ENCODE peak calls at places on chromosomes 12 and 14, in six cellular contexts. P, W, Y, U, H and A are unnamed samples.

GRCh38 chr12:122336015-122336946 is 70.0 kb upstream of the VPS33A start:
- DNase-seq in Y (peak), P (peak), W (peak), H (peak), U (no peak), A (peak)

GRCh38 chr14:103627073-103628025 is 1.7 kb upstream of the KLC1 start:
- DNase-seq in Y (no peak), W (no peak), P (no peak), H (no peak), U (no peak), A (no peak)

GRCh38 chr12:39619316-39619659 is 315 bp downstream of the ABCD2 start:
- DNase-seq in U (no peak), P (no peak), Y (no peak), H (no peak), W (no peak), A (no peak)

GRCh38 chr12:75120202-75120774 is 89.4 kb downstream of the KCNC2 start:
- DNase-seq in P (no peak), H (no peak), W (no peak), Y (no peak), U (no peak), A (no peak)

GRCh38 chr14:20112321-20112720 is 1.8 kb downstream of the OR4K17 start:
- DNase-seq in H (no peak), Y (no peak), P (no peak), W (no peak), U (no peak), A (no peak)

GRCh38 chr12:119699199-119699765 is 31.3 kb downstream of the PRKAB1 start:
- DNase-seq in U (no peak), Y (no peak), H (no peak), P (no peak), W (no peak), A (no peak)

GRCh38 chr12:128808651-128809050 is 15.1 kb downstream of the SLC15A4 start:
- DNase-seq in Y (no peak), P (no peak), U (no peak), H (no peak), W (no peak), A (no peak)

GRCh38 chr12:21476949-21477348 is 24.5 kb downstream of the RECQL start:
- DNase-seq in H (no peak), U (no peak), W (no peak), P (no peak), Y (no peak), A (no peak)

GRCh38 chr12:92505373-92506340 is 197.1 kb upstream of the PLEKHG7 start:
- DNase-seq in Y (no peak), W (peak), H (peak), U (peak), P (no peak), A (no peak)

GRCh38 chr14:85487215-85487614 is 42.7 kb upstream of the FLRT2 start:
- DNase-seq in U (no peak), H (no peak), P (no peak), W (no peak), Y (no peak), A (no peak)

GRCh38 chr14:67817750-67818438 is 1.5 kb upstream of the ZFYVE26 start:
- DNase-seq in U (no peak), Y (no peak), P (no peak), H (no peak), W (peak), A (no peak)

GRCh38 chr12:62695696-62696095 is 229.1 kb downstream of the MON2 start:
- DNase-seq in U (no peak), P (no peak), Y (no peak), H (no peak), W (no peak), A (no peak)

GRCh38 chr12:71639341-71639760 is 24.3 kb downstream of the ZFC3H1 start:
- DNase-seq in H (no peak), W (peak), Y (peak), P (peak), U (no peak), A (no peak)

GRCh38 chr12:4228122-4228580 is 45.4 kb upstream of the CCND2 start:
- DNase-seq in H (no peak), W (no peak), U (no peak), Y (no peak), P (no peak), A (no peak)

GRCh38 chr14:92475451-92476187 is 38.0 kb upstream of the RIN3 start:
- DNase-seq in W (peak), H (no peak), U (peak), P (no peak), Y (peak), A (no peak)

GRCh38 chr12:93537769-93538168 is 34.7 kb upstream of the SOCS2 start:
- DNase-seq in W (no peak), H (no peak), P (no peak), Y (no peak), U (no peak), A (no peak)

GRCh38 chr12:56785141-56785865 is 22.2 kb downstream of the HSD17B6 start:
- DNase-seq in U (no peak), H (no peak), P (no peak), Y (no peak), W (no peak), A (no peak)

GRCh38 chr12:100554608-100555077 is 18.8 kb upstream of the GAS2L3 start:
- DNase-seq in Y (peak), P (peak), U (no peak), W (peak), H (no peak), A (peak)

GRCh38 chr12:1930816-1931597 is 12.6 kb upstream of the CACNA2D4 start:
- DNase-seq in Y (no peak), H (no peak), P (no peak), U (no peak), W (no peak), A (no peak)

GRCh38 chr14:82080319-82080718 is 546.7 kb upstream of the SEL1L start:
- DNase-seq in W (no peak), U (no peak), Y (no peak), P (no peak), H (no peak), A (no peak)

GRCh38 chr12:130683811-130684210 is 32.3 kb downstream of the RIMBP2 start:
- DNase-seq in P (no peak), U (no peak), W (no peak), H (no peak), Y (no peak), A (no peak)
- H3K4me3 ChIP-seq in P (no peak), U (no peak), W (no peak), H (no peak), Y (no peak), A (no peak)

GRCh38 chr14:77008541-77008940 is 20.0 kb downstream of the IRF2BPL start:
- DNase-seq in U (no peak), P (no peak), H (no peak), W (no peak), Y (no peak), A (no peak)
- H3K4me3 ChIP-seq in U (no peak), P (no peak), H (no peak), W (no peak), Y (no peak), A (no peak)

DNA sequence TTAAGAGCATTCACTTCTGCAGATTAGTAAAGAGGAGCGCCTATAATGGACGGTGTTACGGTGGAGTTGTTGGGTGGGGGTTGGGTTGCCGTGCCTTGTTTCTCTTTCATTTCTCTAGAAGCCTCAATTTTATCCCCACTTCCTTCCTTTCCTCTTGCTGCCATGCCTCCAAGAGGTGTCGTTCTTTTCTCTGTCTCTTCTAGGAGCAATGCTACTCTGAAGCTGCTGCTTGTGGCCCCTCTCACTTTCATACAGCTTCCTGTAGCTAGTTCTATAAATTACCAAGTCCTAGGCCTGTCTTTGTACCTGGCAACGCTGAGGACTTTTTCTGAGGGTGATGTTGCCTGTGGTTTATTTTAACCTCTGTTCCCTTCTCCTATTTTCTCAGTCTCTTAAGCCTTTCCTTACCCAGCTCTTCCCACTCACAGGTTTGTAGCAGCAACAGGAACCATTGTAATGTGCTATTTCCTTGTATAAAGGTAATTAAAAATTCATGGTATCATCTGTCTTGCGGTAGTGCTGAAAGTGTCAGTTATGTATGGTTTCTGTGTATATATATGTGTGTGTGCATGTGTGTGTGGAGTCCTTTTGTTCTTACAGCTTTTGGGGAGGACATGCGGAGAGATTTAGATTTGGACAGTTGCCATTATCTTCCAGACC is 44.0 kb downstream of the DDHD1 start:
- DNase-seq in U (no peak), W (peak), Y (no peak), P (no peak), H (peak), A (peak)
- H3K4me3 ChIP-seq in U (no peak), W (peak), Y (no peak), P (no peak), H (peak), A (peak)

GRCh38 chr14:100017578-100017977 is 47.6 kb upstream of the EVL start:
- DNase-seq in H (no peak), Y (no peak), P (no peak), U (no peak), W (no peak), A (no peak)

GRCh38 chr14:100018054-100018453 is 47.2 kb upstream of the EVL start:
- DNase-seq in Y (no peak), U (no peak), P (no peak), W (no peak), H (no peak), A (no peak)

GRCh38 chr14:100019156-100019882 is 45.9 kb upstream of the EVL start:
- DNase-seq in H (no peak), U (no peak), P (peak), Y (peak), W (peak), A (no peak)

GRCh38 chr14:100020623-100021022 is 44.6 kb upstream of the EVL start:
- DNase-seq in P (no peak), U (no peak), W (no peak), Y (peak), H (no peak), A (no peak)

DNA sequence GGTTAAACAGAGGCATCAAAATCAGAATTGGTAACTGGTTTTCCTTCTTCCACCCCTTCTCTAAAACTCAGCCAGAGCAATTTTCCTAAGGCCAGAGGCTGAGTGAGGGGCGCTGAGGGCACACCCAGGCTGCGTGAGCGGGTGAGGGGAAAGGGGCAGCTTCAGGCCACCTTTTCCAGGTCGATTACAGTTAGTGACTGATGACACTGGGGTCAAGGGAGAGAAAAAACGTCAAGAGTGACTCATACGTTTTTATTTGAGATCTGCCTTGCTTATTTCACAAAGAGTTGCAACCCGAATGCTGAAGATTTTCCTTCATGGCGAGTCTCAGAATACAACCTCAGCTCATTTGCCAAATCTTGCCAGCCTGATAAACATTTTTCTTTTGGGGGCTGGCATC is 46.7 kb upstream of the EVL start:
- DNase-seq in H (no peak), U (no peak), W (peak), Y (peak), P (no peak), A (no peak)
- H3K4me3 ChIP-seq in H (no peak), U (no peak), W (no peak), Y (no peak), P (no peak), A (no peak)

DNA sequence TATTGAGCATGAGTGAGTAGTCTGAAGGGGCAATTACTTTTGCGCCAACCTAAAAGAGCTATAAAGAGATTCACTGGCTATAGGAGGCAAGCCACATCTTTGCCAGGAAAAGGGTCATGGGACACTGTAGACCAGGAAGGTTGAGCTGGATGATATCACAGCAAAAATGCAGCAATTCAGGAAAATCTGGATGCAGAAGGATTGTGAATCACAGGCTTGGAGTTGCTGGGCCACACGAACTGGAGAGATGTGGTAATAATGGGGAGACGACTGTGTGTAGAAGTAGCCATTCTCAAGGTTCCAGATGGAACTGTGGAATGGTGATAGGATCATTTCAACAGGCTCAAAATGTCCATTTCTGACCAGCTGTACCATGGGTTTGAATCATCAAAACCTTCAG is 151.4 kb upstream of the DAAM1 start:
- DNase-seq in Y (no peak), W (no peak), U (no peak), H (no peak), P (no peak), A (no peak)
- H3K4me3 ChIP-seq in Y (no peak), W (no peak), U (no peak), H (no peak), P (no peak), A (no peak)

DNA sequence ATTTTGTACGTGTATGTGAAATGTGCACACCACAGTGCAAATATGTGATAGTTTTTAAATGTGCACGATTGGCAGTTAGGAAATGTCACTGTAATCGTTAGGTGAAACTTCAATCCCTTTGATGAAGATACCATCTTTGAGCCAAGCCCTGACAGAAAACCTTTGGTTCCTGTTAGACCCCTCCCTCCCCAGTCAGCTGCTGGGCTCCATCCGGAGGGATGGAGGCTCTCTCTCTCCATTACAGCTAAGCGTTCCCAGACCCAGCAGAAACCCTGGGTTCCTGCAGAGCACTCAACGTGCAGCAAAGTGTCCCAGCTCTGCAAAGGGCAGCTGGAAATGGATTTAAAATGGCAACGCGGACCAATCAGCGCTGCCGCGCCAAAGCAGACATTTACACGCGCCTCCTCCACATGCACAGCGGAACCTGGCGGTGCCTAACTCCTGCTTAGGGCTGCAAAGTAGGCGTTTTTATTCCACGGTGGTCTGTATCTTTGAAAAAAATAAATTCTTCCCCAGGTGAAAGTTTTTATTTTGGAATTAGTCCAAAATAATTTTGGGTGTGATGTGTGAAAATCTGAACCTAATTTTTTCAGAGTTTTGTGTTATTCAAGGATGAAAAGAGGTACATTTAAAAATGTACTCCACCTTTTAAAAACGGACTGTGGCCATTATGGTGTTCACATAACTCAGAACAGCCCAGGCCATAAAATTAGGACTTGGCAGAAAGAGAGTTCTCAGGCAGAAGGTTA is 1.4 kb upstream of the HMGA2 start:
- DNase-seq in P (peak), H (no peak), Y (peak), W (peak), U (peak), A (peak)
- H3K4me3 ChIP-seq in P (peak), H (no peak), Y (peak), W (peak), U (no peak), A (peak)